ENCODE peak calls at places on chromosomes 11 and 22, in five cellular contexts. One of them, this sample, is unnamed.

GRCh38 chr11:4539603-4540219 is 5.3 kb upstream of the OR52M1 start:
- DNase-seq in H54: peak
- DNase-seq in effector memory CD8-positive, alpha-beta T cell: peak
- DNase-seq in fibroblast of pulmonary artery: peak
- DNase-seq in T-helper 9 cell: peak
- DNase-seq in this sample: peak

GRCh38 chr22:24106385-24107381 is 74.6 kb upstream of the SUSD2 start:
- DNase-seq in T-helper 9 cell: peak
- DNase-seq in H54: no peak
- DNase-seq in effector memory CD8-positive, alpha-beta T cell: peak
- DNase-seq in fibroblast of pulmonary artery: no peak
- DNase-seq in this sample: no peak

GRCh38 chr11:11966826-11967668 is 41.4 kb downstream of the DKK3 start:
- DNase-seq in H54: peak
- DNase-seq in T-helper 9 cell: peak
- DNase-seq in effector memory CD8-positive, alpha-beta T cell: peak
- DNase-seq in fibroblast of pulmonary artery: peak
- DNase-seq in this sample: peak

GRCh38 chr11:119729581-119730346 is 764 bp upstream of the NECTIN1 start:
- DNase-seq in effector memory CD8-positive, alpha-beta T cell: peak
- DNase-seq in fibroblast of pulmonary artery: peak
- DNase-seq in H54: no peak
- DNase-seq in T-helper 9 cell: no peak
- DNase-seq in this sample: peak

GRCh38 chr11:69048056-69048717 is 545 bp upstream of the TPCN2 start:
- DNase-seq in fibroblast of pulmonary artery: no peak
- DNase-seq in T-helper 9 cell: no peak
- DNase-seq in effector memory CD8-positive, alpha-beta T cell: no peak
- DNase-seq in H54: no peak
- DNase-seq in this sample: no peak

GRCh38 chr11:57761301-57762234 is at the start of gene CTNND1:
- DNase-seq in T-helper 9 cell: no peak
- DNase-seq in effector memory CD8-positive, alpha-beta T cell: no peak
- DNase-seq in fibroblast of pulmonary artery: peak
- DNase-seq in H54: peak
- DNase-seq in this sample: peak

GRCh38 chr11:130166457-130166784 is 6.8 kb downstream of the ST14 start:
- DNase-seq in H54: peak
- DNase-seq in effector memory CD8-positive, alpha-beta T cell: no peak
- DNase-seq in T-helper 9 cell: no peak
- DNase-seq in fibroblast of pulmonary artery: peak
- DNase-seq in this sample: peak

GRCh38 chr11:18106688-18107087 is 806 bp upstream of the SAAL1 start:
- DNase-seq in T-helper 9 cell: no peak
- DNase-seq in effector memory CD8-positive, alpha-beta T cell: no peak
- DNase-seq in fibroblast of pulmonary artery: no peak
- DNase-seq in H54: no peak
- DNase-seq in this sample: no peak

GRCh38 chr11:27215471-27216267 is 147.3 kb downstream of the CCDC34 start:
- DNase-seq in effector memory CD8-positive, alpha-beta T cell: no peak
- DNase-seq in fibroblast of pulmonary artery: peak
- DNase-seq in H54: no peak
- DNase-seq in T-helper 9 cell: no peak
- DNase-seq in this sample: peak

GRCh38 chr11:75602916-75603315 is 40.9 kb downstream of the SERPINH1 start:
- DNase-seq in effector memory CD8-positive, alpha-beta T cell: no peak
- DNase-seq in H54: no peak
- DNase-seq in T-helper 9 cell: no peak
- DNase-seq in fibroblast of pulmonary artery: no peak
- DNase-seq in this sample: no peak

GRCh38 chr22:18994780-18995711 is 59.0 kb upstream of the PRODH start:
- DNase-seq in effector memory CD8-positive, alpha-beta T cell: no peak
- DNase-seq in T-helper 9 cell: no peak
- DNase-seq in H54: no peak
- DNase-seq in fibroblast of pulmonary artery: no peak
- DNase-seq in this sample: no peak

GRCh38 chr11:111983187-111983986 is 41.8 kb upstream of the DLAT start:
- DNase-seq in T-helper 9 cell: no peak
- DNase-seq in H54: no peak
- DNase-seq in effector memory CD8-positive, alpha-beta T cell: no peak
- DNase-seq in fibroblast of pulmonary artery: no peak
- DNase-seq in this sample: peak

GRCh38 chr11:116473790-116474346 is 298.9 kb downstream of the BUD13 start:
- DNase-seq in H54: no peak
- DNase-seq in fibroblast of pulmonary artery: no peak
- DNase-seq in T-helper 9 cell: no peak
- DNase-seq in effector memory CD8-positive, alpha-beta T cell: no peak
- DNase-seq in this sample: no peak

GRCh38 chr11:10455637-10456487 is 798 bp downstream of the AMPD3 start:
- DNase-seq in fibroblast of pulmonary artery: peak
- DNase-seq in T-helper 9 cell: peak
- DNase-seq in effector memory CD8-positive, alpha-beta T cell: peak
- DNase-seq in H54: peak
- DNase-seq in this sample: peak

GRCh38 chr11:30329150-30329940 is 6.4 kb downstream of the ARL14EP start:
- DNase-seq in H54: no peak
- DNase-seq in fibroblast of pulmonary artery: no peak
- DNase-seq in effector memory CD8-positive, alpha-beta T cell: no peak
- DNase-seq in T-helper 9 cell: no peak
- DNase-seq in this sample: no peak

GRCh38 chr22:46111645-46112306 is 38.5 kb upstream of the PPARA start:
- DNase-seq in H54: no peak
- DNase-seq in T-helper 9 cell: no peak
- DNase-seq in fibroblast of pulmonary artery: no peak
- DNase-seq in effector memory CD8-positive, alpha-beta T cell: no peak
- DNase-seq in this sample: no peak

GRCh38 chr11:73383249-73384126 is 7.3 kb downstream of the RELT start:
- DNase-seq in H54: no peak
- DNase-seq in T-helper 9 cell: no peak
- DNase-seq in effector memory CD8-positive, alpha-beta T cell: no peak
- DNase-seq in fibroblast of pulmonary artery: peak
- DNase-seq in this sample: peak

GRCh38 chr22:46690146-46690545 is 47.9 kb downstream of the CERK start:
- DNase-seq in effector memory CD8-positive, alpha-beta T cell: no peak
- DNase-seq in T-helper 9 cell: no peak
- DNase-seq in H54: no peak
- DNase-seq in fibroblast of pulmonary artery: no peak
- DNase-seq in this sample: no peak

GRCh38 chr11:6757373-6757967 is 14.3 kb downstream of the OR2AG2 start:
- DNase-seq in effector memory CD8-positive, alpha-beta T cell: peak
- DNase-seq in fibroblast of pulmonary artery: peak
- DNase-seq in T-helper 9 cell: peak
- DNase-seq in H54: peak
- DNase-seq in this sample: peak

GRCh38 chr11:128308793-128309192 is 278.6 kb downstream of the ETS1 start:
- DNase-seq in T-helper 9 cell: no peak
- DNase-seq in effector memory CD8-positive, alpha-beta T cell: no peak
- DNase-seq in H54: no peak
- DNase-seq in fibroblast of pulmonary artery: no peak
- DNase-seq in this sample: no peak

GRCh38 chr11:12182650-12183511 is 72.5 kb downstream of the MICAL2 start:
- DNase-seq in H54: peak
- DNase-seq in T-helper 9 cell: no peak
- DNase-seq in fibroblast of pulmonary artery: peak
- DNase-seq in effector memory CD8-positive, alpha-beta T cell: no peak
- DNase-seq in this sample: no peak

GRCh38 chr11:79006854-79007253 is 432.2 kb upstream of the NARS2 start:
- DNase-seq in H54: no peak
- DNase-seq in T-helper 9 cell: no peak
- DNase-seq in effector memory CD8-positive, alpha-beta T cell: no peak
- DNase-seq in fibroblast of pulmonary artery: no peak
- DNase-seq in this sample: no peak

This sample was measured in colonic mucosa.